ENCODE peak calls at places on chromosomes 7 and 10, in six cellular contexts. A is fibroblast of lung, Z is endothelial cell of umbilical vein, F is HCT116, O is IMR-90, D is SK-N-SH. U is an unnamed sample. For H4K20me1 and H3K4me1, the result is how much of the 10 kb centered on the place peaks cover.

GRCh38 chr10:79353000-79353406 is 5.7 kb downstream of the PPIF start:
- DNase-seq in F (no peak), O (no peak), Z (no peak), D (no peak), A (no peak), U (no peak)

GRCh38 chr7:37311282-37311868 is 137.3 kb downstream of the ELMO1 start:
- DNase-seq in O (peak), A (peak), D (no peak), F (no peak), Z (peak), U (no peak)

GRCh38 chr7:159051916-159052315 is 92.8 kb downstream of the VIPR2 start:
- DNase-seq in Z (no peak), F (no peak), A (no peak), D (no peak), O (no peak), U (peak)

GRCh38 chr7:82057476-82057875 is 287.6 kb upstream of the HGF start:
- DNase-seq in F (no peak), Z (no peak), D (no peak), O (no peak), A (peak), U (no peak)

GRCh38 chr10:103839513-103839864 is 15.9 kb downstream of the SH3PXD2A start:
- DNase-seq in D (no peak), F (no peak), Z (no peak), O (no peak), A (no peak), U (no peak)

GRCh38 chr10:110172155-110172554 is 35.2 kb upstream of the MXI1 start:
- DNase-seq in O (no peak), D (no peak), F (no peak), Z (no peak), A (no peak), U (no peak)

GRCh38 chr10:104479906-104480579 is 126.4 kb downstream of the CFAP58 start:
- DNase-seq in Z (no peak), A (no peak), D (no peak), F (no peak), O (no peak), U (no peak)

GRCh38 chr7:28956608-28957063 is 1.5 kb downstream of the TRIL start:
- DNase-seq in A (peak), O (peak), D (peak), Z (peak), F (no peak), U (no peak)

GRCh38 chr10:3353235-3353634 is 180.7 kb upstream of the PITRM1 start:
- DNase-seq in A (no peak), Z (peak), O (no peak), F (no peak), D (no peak), U (no peak)

GRCh38 chr7:30430300-30430699 is 48.3 kb downstream of the NOD1 start:
- DNase-seq in O (no peak), D (peak), A (no peak), F (no peak), Z (no peak), U (no peak)

GRCh38 chr7:45407730-45408406 is 166.3 kb upstream of the ADCY1 start:
- DNase-seq in F (no peak), O (no peak), Z (no peak), D (no peak), A (no peak), U (no peak)

GRCh38 chr7:32881074-32881982 is 10.2 kb downstream of the KBTBD2 start:
- DNase-seq in D (no peak), Z (peak), A (peak), F (no peak), O (peak), U (no peak)

GRCh38 chr7:32879460-32879859 is 12.1 kb downstream of the KBTBD2 start:
- DNase-seq in O (no peak), D (no peak), Z (peak), A (peak), F (no peak), U (no peak)
- H3K9ac ChIP-seq in O (no peak), D (no peak), Z (no peak), A (no peak), F (no peak), U (no peak)

GRCh38 chr10:77901743-77902142 is 24.8 kb downstream of the DLG5 start:
- DNase-seq in O (no peak), D (no peak), A (no peak), F (no peak), Z (no peak), U (no peak)
- H4K20me1 ChIP-seq in O (half or more), D (half or more), A (under half), F (under half), Z (under half), U (under half)

GRCh38 chr10:5042922-5043321 is 39.3 kb upstream of the AKR1C2 start:
- DNase-seq in O (no peak), F (no peak), Z (no peak), A (no peak), D (no peak), U (no peak)

GRCh38 chr10:5038703-5039102 is 35.0 kb upstream of the AKR1C2 start:
- DNase-seq in F (no peak), D (no peak), A (peak), O (no peak), Z (no peak), U (no peak)

GRCh38 chr10:5040010-5040635 is 36.5 kb upstream of the AKR1C2 start:
- DNase-seq in A (no peak), O (no peak), D (no peak), F (no peak), Z (no peak), U (no peak)

GRCh38 chr10:5041471-5042023 is 37.9 kb upstream of the AKR1C2 start:
- DNase-seq in A (no peak), F (no peak), O (no peak), D (no peak), Z (no peak), U (no peak)

DNA sequence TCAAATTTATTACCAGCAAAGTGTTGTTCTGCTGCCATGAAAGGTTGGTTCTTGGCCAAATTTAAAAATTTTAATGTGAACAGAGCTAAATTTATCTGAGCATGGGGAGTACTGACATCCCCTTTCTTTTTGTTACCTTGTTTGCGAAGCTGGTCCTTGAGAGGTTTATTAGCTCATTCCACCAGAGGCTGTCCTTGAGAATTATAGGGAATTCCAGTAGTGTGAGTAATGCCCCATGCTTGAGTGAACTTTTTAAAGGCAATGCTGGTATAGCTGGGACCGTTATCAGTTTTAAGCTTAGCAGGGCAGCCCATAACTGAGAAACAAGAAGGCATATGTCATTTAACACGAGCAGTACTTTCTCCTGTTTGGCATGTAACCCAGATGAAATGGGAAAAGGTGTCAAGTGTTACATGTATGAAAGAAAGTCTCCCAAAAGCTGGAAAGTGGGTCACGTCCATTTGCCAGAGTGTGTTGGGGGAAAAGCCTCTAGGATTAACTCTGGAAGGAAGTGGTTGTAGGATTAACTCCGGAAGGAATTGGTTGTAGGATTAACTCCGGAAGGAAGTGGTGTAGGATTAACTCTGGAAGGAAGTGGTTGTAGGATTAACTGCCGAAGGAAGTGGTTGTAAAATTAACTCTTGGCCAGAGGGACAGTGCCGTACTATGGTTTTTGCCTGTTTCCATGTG is 37.3 kb upstream of the AKR1C2 start:
- DNase-seq in A (peak), Z (no peak), D (no peak), O (peak), F (no peak), U (no peak)
- H3K4me1 ChIP-seq in A (under half), Z (under half), D (under half), O (under half), F (under half), U (under half)

DNA sequence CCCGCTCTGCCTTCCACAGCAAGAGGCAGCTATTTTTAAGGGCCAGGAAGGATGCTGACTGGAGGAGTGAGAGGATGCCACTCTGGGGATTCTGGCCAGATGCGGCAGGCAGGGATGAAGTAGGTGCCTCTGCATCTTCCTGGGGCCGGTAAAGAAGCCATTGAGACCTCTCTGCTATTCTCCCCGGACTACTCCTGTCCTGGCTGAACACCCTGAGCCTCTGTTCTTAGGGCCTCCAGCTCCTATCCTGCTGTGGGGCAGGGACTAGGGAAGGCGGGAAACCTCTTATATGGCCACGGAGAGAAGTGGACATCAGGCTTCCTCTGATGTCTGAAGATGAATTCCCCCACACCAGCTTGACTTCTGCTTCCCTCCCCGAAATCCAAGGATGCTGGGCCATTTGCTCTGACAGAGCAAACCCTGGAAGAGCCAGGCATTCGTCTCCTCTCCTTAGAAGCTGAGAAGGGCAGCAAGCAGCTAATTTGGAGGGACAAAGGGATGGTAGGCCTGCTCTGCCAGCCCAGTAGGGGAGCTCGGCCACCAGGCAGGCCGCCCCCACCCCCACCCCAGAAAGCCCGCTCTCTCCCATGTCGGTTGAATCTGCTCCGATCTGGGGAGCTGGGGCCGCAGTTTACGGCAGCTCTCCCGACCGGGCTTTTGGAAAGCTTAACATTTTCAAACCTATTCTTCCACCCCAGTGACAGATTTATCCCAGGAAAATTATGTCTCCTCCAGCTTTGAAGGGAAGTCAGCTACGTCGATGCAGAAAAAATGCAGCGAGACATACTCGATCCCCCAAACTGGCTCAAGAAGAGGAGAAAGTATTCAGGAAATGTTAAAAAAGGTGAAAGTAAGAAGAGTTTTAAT is 2.8 kb downstream of the FGF8 start:
- DNase-seq in O (no peak), A (no peak), D (peak), Z (no peak), F (no peak), U (no peak)
- H3K9ac ChIP-seq in O (no peak), A (no peak), D (no peak), Z (no peak), F (no peak), U (no peak)

GRCh38 chr10:60908896-60909295 is 35.1 kb downstream of the RHOBTB1 start:
- DNase-seq in Z (no peak), F (no peak), O (no peak), A (no peak), D (no peak), U (no peak)
- H4K20me1 ChIP-seq in Z (under half), F (under half), O (under half), A (under half), D (under half), U (under half)

GRCh38 chr7:107998150-107998549 is 4.8 kb downstream of the LAMB1 start:
- DNase-seq in Z (no peak), O (no peak), D (no peak), A (peak), F (no peak), U (no peak)
- H3K4me1 ChIP-seq in Z (half or more), O (under half), D (half or more), A (under half), F (under half), U (under half)

GRCh38 chr10:72790216-72790990 is 98.5 kb downstream of the MCU start:
- DNase-seq in Z (peak), A (no peak), F (no peak), D (no peak), O (no peak), U (no peak)
- H3K9ac ChIP-seq in Z (no peak), A (no peak), F (no peak), D (no peak), O (no peak), U (no peak)